ENCODE peak calls at places on chromosomes 11 and 22, in seven cellular contexts. X is NCI-H1436; C is T-cell; Y is GM19239; B is cardiac fibroblast; G is NCI-H460; J is effector CD8-positive, alpha-beta T cell. M is an unnamed sample.

GRCh38 chr11:35142481-35143207 is 3.7 kb downstream of the CD44 start:
- DNase-seq in G (no peak), B (peak), Y (no peak), C (no peak), X (no peak), J (no peak), M (peak)

GRCh38 chr11:12653729-12654128 is 20.5 kb upstream of the TEAD1 start:
- DNase-seq in B (no peak), G (no peak), C (no peak), X (no peak), Y (no peak), J (no peak), M (no peak)

GRCh38 chr11:123034587-123034986 is 27.3 kb downstream of the HSPA8 start:
- DNase-seq in Y (no peak), X (no peak), B (no peak), C (no peak), J (no peak), G (no peak), M (no peak)

GRCh38 chr11:46281374-46281831 is 3.9 kb downstream of the CREB3L1 start:
- DNase-seq in B (peak), J (no peak), G (no peak), Y (no peak), X (no peak), C (no peak), M (no peak)

GRCh38 chr11:9285850-9286587 is 20.9 kb upstream of the DENND5A start:
- DNase-seq in X (no peak), Y (no peak), C (no peak), J (no peak), G (no peak), B (no peak), M (no peak)

GRCh38 chr22:46934746-46935491 is 172.5 kb downstream of the TBC1D22A start:
- DNase-seq in G (peak), X (no peak), J (no peak), Y (no peak), B (peak), C (no peak), M (peak)

GRCh38 chr11:110856993-110857812 is 145.0 kb upstream of the ARHGAP20 start:
- DNase-seq in J (no peak), C (no peak), G (no peak), Y (no peak), B (peak), X (no peak), M (no peak)

GRCh38 chr22:48574776-48575566 is 1252.7 kb downstream of the BRD1 start:
- DNase-seq in C (no peak), J (no peak), B (peak), Y (peak), G (peak), X (peak), M (no peak)

GRCh38 chr22:45975266-45976161 is 1.4 kb downstream of the WNT7B start:
- DNase-seq in B (no peak), J (no peak), Y (no peak), C (no peak), X (no peak), G (no peak), M (no peak)

GRCh38 chr11:123238297-123238696 is 43.2 kb upstream of the CLMP start:
- DNase-seq in X (no peak), C (no peak), Y (no peak), J (no peak), B (peak), G (no peak), M (peak)

GRCh38 chr11:10522921-10523320 is 18.1 kb downstream of the RNF141 start:
- DNase-seq in J (no peak), X (no peak), Y (no peak), C (no peak), B (no peak), G (no peak), M (no peak)

GRCh38 chr11:114257621-114258558 is 38.3 kb upstream of the NNMT start:
- DNase-seq in B (peak), Y (no peak), J (no peak), G (no peak), X (no peak), C (no peak), M (peak)

GRCh38 chr11:102026217-102026616 is 21.0 kb upstream of the CFAP300 start:
- DNase-seq in C (no peak), J (no peak), G (no peak), X (no peak), Y (no peak), B (no peak), M (no peak)

GRCh38 chr22:36506637-36507517 is at the start of gene FOXRED2:
- DNase-seq in G (peak), B (peak), J (peak), X (peak), C (peak), Y (peak), M (peak)

M was measured in LHCN-M2.